ENCODE peak calls at places on chromosomes 2 and 18, in eight cellular contexts. M is A549, Z is H1, H is body of pancreas, K is HCT116, Q is transverse colon, L is lower leg skin, B is uterus. W is an unnamed sample.
A peak's percentile ranks its signal among the peaks of the same experiment; 100 is the strongest.

GRCh38 chr18:57846258-57846657 is 43.1 kb upstream of the ATP8B1 start:
- DNase-seq in H (peak; percentile 58), M (peak; percentile 62), Z (no peak), B (no peak), Q (no peak), L (no peak), K (peak; percentile 26), W (peak; percentile 78)

GRCh38 chr2:189287982-189288494 is 108.5 kb upstream of the COL5A2 start:
- DNase-seq in B (no peak), Q (no peak), L (no peak), Z (no peak), K (peak; percentile 34), H (no peak), M (peak; percentile 85), W (no peak)

GRCh38 chr18:74412106-74412880 is 44.8 kb downstream of the DIPK1C start:
- DNase-seq in L (no peak), M (no peak), Q (no peak), Z (no peak), K (no peak), B (no peak), H (no peak), W (no peak)

GRCh38 chr18:32243358-32243757 is 53.5 kb downstream of the MEP1B start:
- DNase-seq in Q (no peak), M (no peak), Z (no peak), K (no peak), H (no peak), B (no peak), L (no peak), W (no peak)

GRCh38 chr18:5305835-5306234 is 10.3 kb upstream of the ZBTB14 start:
- DNase-seq in L (no peak), Z (no peak), B (no peak), H (peak; percentile 58), K (no peak), M (no peak), Q (no peak), W (no peak)

GRCh38 chr2:69724540-69725159 is 17.3 kb upstream of the ANXA4 start:
- DNase-seq in M (peak; percentile 86), L (peak; percentile 97), B (peak; percentile 85), H (peak; percentile 93), Z (peak; percentile 50), Q (peak; percentile 89), K (peak; percentile 62), W (peak; percentile 91)

GRCh38 chr2:212311807-212312404 is 226.7 kb downstream of the ERBB4 start:
- DNase-seq in H (no peak), M (no peak), L (no peak), Z (no peak), B (no peak), Q (no peak), K (no peak), W (no peak)

GRCh38 chr2:157565550-157565949 is 63.1 kb downstream of the ACVR1C start:
- DNase-seq in K (no peak), B (no peak), H (no peak), Q (no peak), Z (no peak), M (no peak), L (no peak), W (no peak)

GRCh38 chr18:51342815-51343214 is 145.3 kb upstream of the MEX3C start:
- DNase-seq in Q (no peak), H (no peak), M (peak; percentile 56), K (no peak), B (no peak), Z (no peak), L (no peak), W (no peak)

GRCh38 chr18:67300498-67300897 is 216.0 kb downstream of the DSEL start:
- DNase-seq in H (no peak), K (no peak), L (no peak), Q (no peak), M (peak; percentile 9), B (no peak), Z (no peak), W (no peak)

GRCh38 chr2:113829270-113829669 is 60.6 kb upstream of the ACTR3 start:
- DNase-seq in Q (no peak), H (no peak), L (no peak), M (no peak), B (no peak), Z (no peak), K (no peak), W (no peak)

GRCh38 chr2:96550787-96551604 is 14.4 kb downstream of the ARID5A start:
- DNase-seq in L (peak; percentile 64), Z (no peak), M (no peak), Q (no peak), B (no peak), H (no peak), K (no peak), W (no peak)

GRCh38 chr2:18690342-18690741 is 101.0 kb upstream of the NT5C1B start:
- DNase-seq in L (no peak), K (peak; percentile 15), M (peak; percentile 16), H (no peak), Z (peak; percentile 47), Q (no peak), B (no peak), W (no peak)

GRCh38 chr2:67135201-67135600 is 261.9 kb upstream of the ETAA1 start:
- DNase-seq in Q (no peak), K (no peak), H (no peak), B (no peak), Z (no peak), L (no peak), M (no peak), W (no peak)

GRCh38 chr2:56008661-56009411 is 85.3 kb upstream of the EFEMP1 start:
- DNase-seq in Q (peak; percentile 18), K (no peak), Z (peak; percentile 33), L (no peak), H (peak; percentile 32), M (peak; percentile 48), B (peak; percentile 76), W (peak; percentile 73)

GRCh38 chr2:114065731-114066130 is 175.8 kb downstream of the ACTR3 start:
- DNase-seq in Q (no peak), Z (no peak), B (no peak), L (no peak), M (no peak), H (peak; percentile 58), K (no peak), W (no peak)

GRCh38 chr2:28981016-28981441 is at the start of gene TOGARAM2:
- DNase-seq in M (no peak), Q (no peak), L (no peak), K (no peak), H (peak; percentile 48), B (no peak), Z (no peak), W (no peak)

DNA sequence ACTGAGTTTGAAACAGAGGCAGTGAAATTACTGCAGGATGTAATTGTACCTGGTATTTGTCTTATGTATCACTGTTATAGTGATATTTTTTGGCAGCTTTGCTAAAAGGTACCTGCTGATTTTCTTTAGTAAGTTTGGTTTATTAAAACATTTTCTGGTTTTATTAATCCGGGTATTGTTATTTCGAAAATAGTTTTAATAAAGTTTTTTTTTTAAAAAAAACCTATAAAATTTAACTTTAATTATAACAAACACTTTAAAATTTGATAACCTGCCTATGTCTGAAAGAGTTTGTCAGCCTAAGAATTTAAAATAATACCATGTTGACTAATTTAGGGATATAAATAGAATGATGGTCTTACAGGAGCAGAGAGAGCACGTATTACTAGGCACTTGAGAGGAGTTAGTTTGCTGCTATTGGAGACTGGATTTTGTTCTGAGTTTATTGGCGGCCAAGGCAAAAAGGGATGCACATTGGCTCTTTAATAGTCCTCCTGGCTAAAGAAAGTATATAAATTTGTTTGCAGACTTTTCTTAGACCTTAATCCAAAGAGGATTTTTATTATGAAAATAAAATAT is 12.1 kb downstream of the EHBP1 start:
- DNase-seq in Z (no peak), L (no peak), M (no peak), B (no peak), Q (no peak), K (no peak), H (no peak), W (no peak)
- TF ChIP-seq CTCF in Z (no peak), L (no peak), M (no peak), B (no peak), Q (no peak), K (no peak), H (no peak), W (no peak)

DNA sequence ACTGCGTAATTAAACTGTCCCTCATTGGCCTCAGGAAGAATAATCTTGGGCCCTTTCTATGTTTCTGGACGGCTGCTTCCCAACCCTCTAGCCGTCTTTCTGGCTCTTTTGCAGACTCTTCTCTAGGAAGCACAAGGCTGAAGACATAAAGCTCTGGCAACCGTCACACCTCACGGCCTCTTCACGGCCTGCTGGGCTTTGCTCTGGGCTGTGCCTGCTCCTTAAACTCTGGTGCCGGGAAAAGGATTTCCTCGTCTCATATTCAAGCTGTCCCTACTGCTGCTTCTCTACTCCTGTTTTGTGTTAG is 36.0 kb upstream of the WIPF1 start:
- DNase-seq in B (peak; percentile 20), Q (no peak), Z (no peak), L (no peak), M (no peak), H (no peak), K (no peak), W (no peak)
- TF ChIP-seq POLR2A in B (no peak), Q (no peak), Z (no peak), L (no peak), M (no peak), H (no peak), K (no peak), W (no peak)

GRCh38 chr18:26190506-26190905 is 35.7 kb upstream of the TAF4B start:
- DNase-seq in M (no peak), H (no peak), B (no peak), L (no peak), Q (peak; percentile 43), Z (no peak), K (no peak), W (no peak)

GRCh38 chr18:26181343-26181826 is 44.9 kb upstream of the TAF4B start:
- DNase-seq in K (no peak), Q (peak; percentile 31), H (no peak), Z (no peak), L (no peak), B (no peak), M (no peak), W (no peak)

GRCh38 chr18:26185267-26185666 is 41.0 kb upstream of the TAF4B start:
- DNase-seq in K (peak; percentile 48), Z (no peak), B (no peak), Q (no peak), L (no peak), M (peak; percentile 55), H (no peak), W (no peak)
- TF ChIP-seq CTCF in K (peak; percentile 37), Z (peak; percentile 58), B (no peak), Q (no peak), L (no peak), M (no peak), H (no peak), W (no peak)

GRCh38 chr2:60516826-60517225 is 36.6 kb downstream of the BCL11A start:
- DNase-seq in B (no peak), L (no peak), M (no peak), K (no peak), H (no peak), Z (no peak), Q (no peak), W (no peak)

GRCh38 chr2:60515751-60516226 is 37.7 kb downstream of the BCL11A start:
- DNase-seq in L (no peak), B (no peak), M (no peak), Q (no peak), H (no peak), K (no peak), Z (no peak), W (no peak)

GRCh38 chr2:60517441-60517840 is 36.0 kb downstream of the BCL11A start:
- DNase-seq in H (no peak), Z (no peak), B (no peak), Q (no peak), L (no peak), K (no peak), M (no peak), W (no peak)

GRCh38 chr2:60514886-60515407 is 38.5 kb downstream of the BCL11A start:
- DNase-seq in L (no peak), Q (no peak), K (no peak), M (no peak), B (no peak), Z (no peak), H (no peak), W (no peak)

GRCh38 chr2:60516383-60516811 is 37.1 kb downstream of the BCL11A start:
- DNase-seq in K (no peak), B (no peak), Z (no peak), H (no peak), M (peak; percentile 12), L (no peak), Q (no peak), W (peak; percentile 48)
- TF ChIP-seq POLR2A in K (no peak), B (no peak), Z (no peak), H (no peak), M (no peak), L (no peak), Q (no peak), W (no peak)

W was measured in adrenal gland.